ENCODE peak calls at places on chromosomes 5 and 9, in six cellular contexts. B is hepatocyte; P is heart left ventricle; F is CD8-positive, alpha-beta T cell; E is WERI-Rb-1; N is suprapubic skin. J is an unnamed sample. For H3K36me3, the result is how much of the 10 kb centered on the place peaks cover.

GRCh38 chr5:135501965-135502364 is 33.8 kb downstream of the NEUROG1 start:
- DNase-seq in E (peak), F (no peak), N (no peak), P (no peak), B (no peak), J (no peak)

GRCh38 chr5:173319610-173320100 is 8.6 kb downstream of the STC2 start:
- DNase-seq in N (peak), E (no peak), F (no peak), P (no peak), B (no peak), J (no peak)

GRCh38 chr5:151074557-151074956 is 6.3 kb downstream of the TNIP1 start:
- DNase-seq in E (no peak), F (no peak), B (no peak), P (no peak), N (no peak), J (no peak)

GRCh38 chr9:37283730-37284235 is 138.7 kb upstream of the GRHPR start:
- DNase-seq in F (no peak), P (no peak), N (no peak), B (no peak), E (no peak), J (no peak)

GRCh38 chr5:56608216-56608925 is 207.0 kb upstream of the MAP3K1 start:
- DNase-seq in P (no peak), N (no peak), B (no peak), E (no peak), F (no peak), J (peak)

GRCh38 chr5:172380992-172381643 is 73.2 kb downstream of the SH3PXD2B start:
- DNase-seq in N (peak), B (peak), E (no peak), P (peak), F (no peak), J (peak)

GRCh38 chr5:57488308-57488955 is 5.8 kb upstream of the ACTBL2 start:
- DNase-seq in E (no peak), N (no peak), F (no peak), P (no peak), B (no peak), J (no peak)

GRCh38 chr9:20570756-20571155 is 51.5 kb downstream of the MLLT3 start:
- DNase-seq in F (no peak), P (no peak), B (no peak), N (no peak), E (no peak), J (no peak)

GRCh38 chr5:43802119-43802518 is 199.1 kb downstream of the NNT start:
- DNase-seq in P (no peak), F (no peak), N (no peak), E (no peak), B (no peak), J (no peak)

GRCh38 chr5:154394328-154394727 is 51.5 kb upstream of the SAP30L start:
- DNase-seq in B (no peak), E (no peak), N (no peak), F (no peak), P (no peak), J (no peak)

GRCh38 chr9:89826186-89826585 is 221.4 kb downstream of the GADD45G start:
- DNase-seq in P (no peak), E (no peak), B (no peak), F (no peak), N (no peak), J (no peak)

GRCh38 chr9:130497139-130497538 is 52.4 kb downstream of the ASS1 start:
- DNase-seq in F (no peak), B (no peak), P (no peak), E (no peak), N (no peak), J (peak)

GRCh38 chr9:33687779-33688178 is 107.6 kb upstream of the PRSS3 start:
- DNase-seq in E (no peak), N (no peak), P (no peak), F (no peak), B (peak), J (no peak)

GRCh38 chr9:14238044-14238443 is 75.9 kb downstream of the NFIB start:
- DNase-seq in N (no peak), E (no peak), F (no peak), P (no peak), B (peak), J (no peak)

GRCh38 chr9:36840895-36841536 is 193.1 kb downstream of the PAX5 start:
- DNase-seq in F (no peak), B (no peak), E (no peak), P (no peak), N (no peak), J (no peak)

GRCh38 chr9:30197954-30198353 is 2186.5 kb upstream of the ACO1 start:
- DNase-seq in F (no peak), N (no peak), E (no peak), P (no peak), B (peak), J (no peak)

GRCh38 chr5:158695595-158696330 is 404.0 kb downstream of the EBF1 start:
- DNase-seq in B (peak), F (peak), P (peak), E (peak), N (peak), J (peak)

GRCh38 chr5:135221187-135221473 is 177.9 kb downstream of the MACROH2A1 start:
- DNase-seq in E (peak), B (no peak), N (peak), P (no peak), F (no peak), J (no peak)

GRCh38 chr9:101716629-101717028 is 21.8 kb downstream of the GRIN3A start:
- DNase-seq in N (no peak), F (no peak), B (no peak), E (peak), P (no peak), J (no peak)

GRCh38 chr5:178249191-178249989 is 16.8 kb upstream of the PHYKPL start:
- DNase-seq in N (no peak), F (peak), P (no peak), B (no peak), E (no peak), J (peak)

GRCh38 chr5:102856374-102856748 is 101.3 kb downstream of the PAM start:
- DNase-seq in N (no peak), P (no peak), F (no peak), E (no peak), B (no peak), J (no peak)

GRCh38 chr5:159041754-159042153 is 58.0 kb downstream of the EBF1 start:
- DNase-seq in P (no peak), B (no peak), E (no peak), N (no peak), F (no peak), J (no peak)

GRCh38 chr9:550267-550790 is 291.2 kb upstream of the DMRT1 start:
- DNase-seq in F (no peak), P (no peak), E (no peak), B (no peak), N (no peak), J (no peak)

GRCh38 chr9:78592866-78593265 is 295.9 kb downstream of the PSAT1 start:
- DNase-seq in E (no peak), F (no peak), P (no peak), N (no peak), B (no peak), J (no peak)

GRCh38 chr9:93668261-93668871 is 92.0 kb downstream of the PHF2 start:
- DNase-seq in N (no peak), E (peak), F (no peak), P (peak), B (no peak), J (no peak)

GRCh38 chr9:124410321-124410913 is 4.8 kb downstream of the PSMB7 start:
- DNase-seq in E (no peak), P (no peak), N (no peak), B (no peak), F (no peak), J (no peak)
- TF ChIP-seq CTCF in E (no peak), P (peak), N (no peak), B (peak), F (peak), J (no peak)

DNA sequence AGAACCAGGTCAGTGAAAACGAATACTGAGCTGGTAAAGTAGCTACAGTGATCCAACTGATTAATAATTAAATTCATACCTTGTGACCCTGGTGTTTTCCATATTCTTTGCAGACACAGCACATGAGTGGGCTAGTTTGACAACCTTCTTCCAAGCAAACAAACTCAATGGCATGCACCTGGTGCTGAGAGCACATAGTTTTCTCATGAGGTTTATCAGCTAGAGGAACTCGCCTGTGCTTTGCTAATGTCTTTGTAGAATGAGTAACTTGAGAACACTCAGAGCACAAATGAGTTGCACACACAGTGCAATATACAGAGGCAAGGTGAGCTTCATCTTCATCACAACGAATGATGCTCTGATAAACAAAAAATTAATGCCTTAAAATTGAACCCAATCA is 12.6 kb downstream of the TRIM23 start:
- DNase-seq in P (no peak), F (no peak), E (no peak), B (peak), N (no peak), J (no peak)
- H3K36me3 ChIP-seq in P (under half), F (half or more), E (half or more), B (under half), N (half or more), J (under half)

GRCh38 chr9:95733687-95734659 is 141.5 kb upstream of the ERCC6L2 start:
- DNase-seq in E (no peak), F (no peak), B (no peak), P (no peak), N (no peak), J (no peak)
- H3K27ac ChIP-seq in E (no peak), F (no peak), B (peak), P (no peak), N (no peak), J (no peak)

GRCh38 chr5:34957857-34958690 is 28.7 kb downstream of the DNAJC21 start:
- DNase-seq in B (peak), N (no peak), P (no peak), E (peak), F (no peak), J (peak)
- TF ChIP-seq CTCF in B (peak), N (peak), P (peak), E (peak), F (peak), J (no peak)

DNA sequence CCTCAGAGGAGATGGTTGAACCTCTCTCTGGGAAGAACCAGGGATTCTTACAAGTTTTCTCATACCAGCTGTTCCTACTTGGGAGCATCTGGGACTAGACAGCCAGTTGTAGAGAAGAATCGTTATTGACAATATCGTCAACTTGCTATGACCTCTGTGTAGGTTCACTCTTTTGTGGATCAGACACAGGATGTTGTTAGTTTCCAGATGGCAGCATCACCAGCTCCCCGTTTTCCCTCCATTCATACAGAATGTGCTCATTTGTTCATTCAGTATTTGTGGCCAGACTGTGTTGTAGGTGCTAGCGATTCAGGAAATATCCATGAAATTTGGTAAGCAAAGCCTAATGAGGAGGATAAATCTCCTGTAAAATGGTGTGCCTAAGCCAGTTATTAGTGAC is 3.7 kb downstream of the PDE8B start:
- DNase-seq in E (no peak), F (no peak), B (no peak), N (no peak), P (no peak), J (no peak)
- H3K36me3 ChIP-seq in E (under half), F (under half), B (under half), N (under half), P (under half), J (under half)

GRCh38 chr9:111029260-111029659 is 9.0 kb downstream of the LPAR1 start:
- DNase-seq in B (no peak), F (no peak), N (no peak), P (no peak), E (no peak), J (no peak)
- H3K27ac ChIP-seq in B (no peak), F (no peak), N (no peak), P (no peak), E (no peak), J (no peak)